ENCODE peak calls at places on chromosomes 6 and 20, in five cellular contexts. Y, U, O, W and H are unnamed samples.

GRCh38 chr6:56292505-56293181 is 45.3 kb upstream of the COL21A1 start:
- DNase-seq in W (no peak), O (peak; percentile 64), Y (peak; percentile 85), U (no peak), H (no peak)

GRCh38 chr6:168376811-168377480 is 57.4 kb upstream of the DACT2 start:
- DNase-seq in Y (no peak), W (no peak), O (no peak), U (no peak), H (peak; percentile 67)

GRCh38 chr6:166553563-166554271 is 32.8 kb downstream of the RAMACL start:
- DNase-seq in W (no peak), O (peak; percentile 95), Y (peak; percentile 81), U (no peak), H (no peak)

GRCh38 chr6:15341311-15341710 is 95.4 kb downstream of the JARID2 start:
- DNase-seq in W (no peak), O (peak; percentile 26), Y (no peak), U (no peak), H (no peak)

GRCh38 chr6:186221-186965 is 105.9 kb upstream of the DUSP22 start:
- DNase-seq in O (no peak), U (no peak), W (no peak), Y (peak; percentile 2), H (peak; percentile 52)

GRCh38 chr6:12049165-12049564 is 37.1 kb downstream of the HIVEP1 start:
- DNase-seq in U (no peak), W (no peak), Y (no peak), O (no peak), H (no peak)

GRCh38 chr20:51584737-51585136 is 42.2 kb upstream of the NFATC2 start:
- DNase-seq in W (no peak), Y (no peak), O (no peak), U (no peak), H (no peak)

GRCh38 chr20:63172726-63173125 is 43.2 kb downstream of the YTHDF1 start:
- DNase-seq in O (no peak), Y (no peak), U (no peak), W (no peak), H (no peak)

GRCh38 chr6:43972179-43972914 is 154.9 kb downstream of the MRPL14 start:
- DNase-seq in W (no peak), Y (no peak), O (no peak), U (no peak), H (peak; percentile 56)

GRCh38 chr6:112251170-112251945 is 3.0 kb downstream of the LAMA4 start:
- DNase-seq in U (peak; percentile 48), Y (peak; percentile 86), O (peak; percentile 88), W (no peak), H (peak; percentile 77)

GRCh38 chr6:372336-372911 is 19.1 kb upstream of the IRF4 start:
- DNase-seq in O (no peak), Y (no peak), U (no peak), W (no peak), H (peak; percentile 68)

GRCh38 chr6:35258858-35259193 is 709 bp upstream of the ZNF76 start:
- DNase-seq in U (no peak), W (no peak), Y (peak; percentile 62), O (peak; percentile 50), H (peak; percentile 75)

GRCh38 chr20:24766826-24767622 is 182.0 kb upstream of the CST7 start:
- DNase-seq in W (no peak), Y (no peak), O (no peak), U (no peak), H (no peak)

GRCh38 chr6:129419324-129419723 is 290.7 kb downstream of the ARHGAP18 start:
- DNase-seq in W (no peak), O (no peak), U (no peak), Y (no peak), H (no peak)

GRCh38 chr6:64672131-64672530 is 1034.9 kb downstream of the EYS start:
- DNase-seq in U (no peak), Y (peak; percentile 65), W (no peak), O (no peak), H (no peak)

GRCh38 chr20:20499469-20499868 is 131.6 kb downstream of the INSM1 start:
- DNase-seq in O (no peak), W (no peak), U (no peak), Y (no peak), H (no peak)

GRCh38 chr20:19727251-19727847 is 30.7 kb upstream of the RIN2 start:
- DNase-seq in U (no peak), O (no peak), W (no peak), Y (no peak), H (no peak)

GRCh38 chr20:37270586-37271420 is 9.2 kb upstream of the GHRH start:
- DNase-seq in O (peak; percentile 66), W (no peak), U (no peak), Y (peak; percentile 18), H (no peak)

GRCh38 chr6:52161689-52162438 is 24.3 kb upstream of the IL17A start:
- DNase-seq in O (no peak), W (no peak), Y (no peak), U (no peak), H (no peak)

GRCh38 chr20:41776450-41776849 is 158.3 kb upstream of the CHD6 start:
- DNase-seq in Y (no peak), W (no peak), U (no peak), O (no peak), H (no peak)

GRCh38 chr20:21209668-21210067 is 83.8 kb downstream of the KIZ start:
- DNase-seq in O (no peak), W (no peak), Y (no peak), U (no peak), H (no peak)

GRCh38 chr20:39775110-39775509 is 813.0 kb downstream of the DHX35 start:
- DNase-seq in U (peak; percentile 57), W (no peak), O (peak; percentile 40), Y (peak; percentile 60), H (peak; percentile 88)

GRCh38 chr6:109686566-109686965 is 4.4 kb downstream of the AK9 start:
- DNase-seq in U (no peak), W (no peak), Y (no peak), O (no peak), H (no peak)

GRCh38 chr6:34627296-34627695 is 69.3 kb downstream of the ILRUN start:
- DNase-seq in U (no peak), O (no peak), Y (no peak), W (no peak), H (no peak)

GRCh38 chr6:85864453-85865401 is 222.0 kb upstream of the SYNCRIP start:
- DNase-seq in O (no peak), W (no peak), U (no peak), Y (peak; percentile 47), H (no peak)

GRCh38 chr20:58017237-58017969 is 211.1 kb downstream of the ANKRD60 start:
- DNase-seq in W (no peak), U (peak; percentile 96), Y (no peak), O (peak; percentile 69), H (peak; percentile 90)

GRCh38 chr6:121522265-121522664 is 86.8 kb downstream of the GJA1 start:
- DNase-seq in Y (peak; percentile 90), W (no peak), U (no peak), O (peak; percentile 98), H (no peak)

DNA sequence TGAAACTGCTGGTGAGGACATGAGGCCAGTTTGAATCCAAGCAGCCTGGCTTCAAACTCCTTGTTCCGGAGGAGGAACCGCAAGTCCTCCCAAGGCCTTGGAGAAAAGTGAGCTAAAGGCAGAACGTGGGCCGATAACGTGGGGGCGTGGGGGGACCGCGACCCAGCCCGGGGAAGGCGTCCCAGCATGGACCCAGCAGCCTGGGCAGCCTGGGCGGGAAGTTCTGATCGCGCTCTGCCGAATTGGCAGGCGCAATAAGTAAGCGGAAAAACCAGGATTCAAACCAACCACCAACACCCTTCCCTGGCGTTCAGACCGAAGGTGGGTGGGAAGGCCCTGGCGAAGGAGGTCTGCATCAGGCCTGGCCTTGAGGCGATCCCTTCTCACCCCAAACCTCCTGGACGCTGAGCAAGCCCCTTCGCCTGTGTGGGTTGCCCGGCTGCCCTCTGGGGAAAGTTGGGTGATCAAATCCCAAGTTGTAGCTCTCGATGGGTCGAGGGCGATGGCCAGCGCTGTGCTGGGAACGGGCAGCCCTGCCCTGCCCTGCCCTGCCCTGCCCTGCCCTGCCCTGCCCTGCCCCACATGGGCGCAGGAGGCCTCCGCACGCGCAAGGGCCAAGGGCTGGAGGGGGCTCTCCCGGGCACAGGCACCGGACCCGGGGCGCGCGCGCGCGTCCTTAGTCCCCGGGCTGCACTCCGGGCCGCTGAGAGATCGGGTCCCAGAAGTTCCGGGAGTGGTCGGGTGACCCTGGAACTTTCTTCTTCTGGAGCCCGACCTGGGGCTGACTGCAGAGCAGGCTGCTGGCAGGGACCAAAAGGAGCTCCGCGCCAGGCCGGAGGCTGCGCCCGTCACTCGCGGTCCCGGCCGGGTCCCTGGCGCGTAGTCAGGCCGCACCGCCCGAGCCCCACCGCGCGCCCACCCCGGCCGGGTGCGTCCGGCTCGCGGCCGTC is 644 bp upstream of the SLC22A3 start:
- DNase-seq in Y (no peak), U (no peak), W (no peak), O (no peak), H (no peak)
- H3K4me3 ChIP-seq in Y (peak overlapping the region; percentile 38), U (peak overlapping the region; percentile 51), W (no peak overlapping the region), O (no peak overlapping the region), H (peak overlapping the region; percentile 77)

GRCh38 chr6:5084787-5085637 is at the start of gene PPP1R3G:
- DNase-seq in W (no peak), O (peak; percentile 35), Y (peak; percentile 75), U (no peak), H (no peak)
- H3K27me3 ChIP-seq in W (no peaks in the 10 kb centered on the region), O (peaks cover 4% of the 10 kb centered on the region), Y (peaks cover 51% of the 10 kb centered on the region), U (no peaks in the 10 kb centered on the region), H (peaks cover 20% of the 10 kb centered on the region)

DNA sequence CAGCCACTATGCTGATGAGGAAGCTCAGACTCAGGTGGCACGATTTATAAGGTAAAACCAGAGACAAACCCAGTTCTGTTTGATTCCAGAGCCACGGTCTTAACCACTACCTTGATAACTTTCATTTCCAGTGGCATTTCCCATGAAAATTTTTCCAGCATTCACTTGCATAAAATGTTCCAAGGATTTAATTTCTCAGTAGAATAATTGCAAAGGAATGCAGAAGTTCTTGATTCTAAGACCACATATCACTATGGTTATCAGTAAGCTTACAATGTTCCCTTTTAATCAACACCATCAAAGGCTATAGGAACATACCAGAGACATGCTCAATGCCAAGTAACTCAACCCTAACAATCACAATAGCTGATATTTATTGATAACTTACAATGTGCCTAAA is 306.0 kb upstream of the HS3ST5 start:
- DNase-seq in W (no peak), Y (no peak), U (no peak), O (no peak), H (no peak)
- H3K4me3 ChIP-seq in W (no peak overlapping the region), Y (no peak overlapping the region), U (no peak overlapping the region), O (no peak overlapping the region), H (no peak overlapping the region)

DNA sequence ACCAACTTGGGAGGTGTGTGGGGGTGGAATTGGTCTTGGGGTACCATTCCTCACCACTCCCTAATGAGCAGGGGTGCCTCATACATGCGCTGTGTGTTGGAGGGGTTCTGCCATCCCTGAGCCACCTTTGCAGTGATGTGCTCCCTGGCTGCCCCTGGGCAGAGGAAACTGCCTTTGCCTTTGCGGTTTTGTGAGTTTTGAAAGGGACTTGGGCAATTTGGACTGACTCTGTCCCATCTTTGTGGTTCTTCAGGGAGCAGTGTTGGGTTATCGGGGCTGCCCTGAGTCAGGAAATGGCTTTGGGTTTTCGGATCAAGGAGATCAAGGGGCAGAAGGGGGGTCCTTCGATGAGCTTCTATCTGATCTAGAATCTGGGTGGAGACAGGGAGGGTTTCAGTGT is 3.9 kb upstream of the PHACTR3 start:
- DNase-seq in O (no peak), Y (no peak), U (no peak), W (no peak), H (no peak)
- H3K27me3 ChIP-seq in O (peaks cover 7% of the 10 kb centered on the region), Y (peaks cover 26% of the 10 kb centered on the region), U (peaks cover 63% of the 10 kb centered on the region), W (no peaks in the 10 kb centered on the region), H (peaks cover 82% of the 10 kb centered on the region)